ENCODE peak calls at places on chromosomes 7 and 10, in six cellular contexts. I, M, E, S, Z and N are unnamed samples.

GRCh38 chr10:98349508-98349922 is 65.5 kb downstream of the PYROXD2 start:
- DNase-seq in I (no peak), M (peak), E (peak), S (peak), Z (no peak), N (peak)

GRCh38 chr7:2726316-2727018 is 38.5 kb downstream of the AMZ1 start:
- DNase-seq in I (no peak), M (no peak), E (no peak), S (no peak), Z (no peak), N (no peak)

GRCh38 chr10:80465839-80466590 is 11.9 kb downstream of the TSPAN14 start:
- DNase-seq in I (no peak), M (peak), E (no peak), S (no peak), Z (peak), N (no peak)

GRCh38 chr7:142357953-142358520 is 100.2 kb upstream of the PRSS58 start:
- DNase-seq in I (peak), M (peak), E (peak), S (no peak), Z (no peak), N (peak)

GRCh38 chr7:149824748-149825566 is 13.2 kb upstream of the ZNF862 start:
- DNase-seq in I (no peak), M (no peak), E (peak), S (no peak), Z (no peak), N (no peak)

GRCh38 chr10:92074126-92074887 is 150.7 kb downstream of the BTAF1 start:
- DNase-seq in I (no peak), M (peak), E (no peak), S (no peak), Z (no peak), N (peak)

GRCh38 chr10:6597478-6597877 is 17.4 kb upstream of the PRKCQ start:
- DNase-seq in I (no peak), M (no peak), E (no peak), S (no peak), Z (no peak), N (no peak)

GRCh38 chr10:119207713-119208552 is 562 bp downstream of the GRK5 start:
- DNase-seq in I (peak), M (peak), E (peak), S (no peak), Z (peak), N (peak)

GRCh38 chr7:102296179-102296438 is 9.4 kb downstream of the SH2B2 start:
- DNase-seq in I (no peak), M (no peak), E (no peak), S (no peak), Z (no peak), N (no peak)

GRCh38 chr10:116757246-116757645 is 14.9 kb upstream of the HSPA12A start:
- DNase-seq in I (no peak), M (no peak), E (no peak), S (no peak), Z (no peak), N (no peak)

GRCh38 chr7:33874943-33875342 is 30.4 kb upstream of the BMPER start:
- DNase-seq in I (no peak), M (peak), E (no peak), S (peak), Z (no peak), N (peak)

GRCh38 chr7:99184468-99185225 is 23.3 kb downstream of the KPNA7 start:
- DNase-seq in I (no peak), M (no peak), E (no peak), S (no peak), Z (no peak), N (no peak)

GRCh38 chr7:45987521-45988290 is 66.6 kb upstream of the IGFBP3 start:
- DNase-seq in I (no peak), M (no peak), E (no peak), S (no peak), Z (no peak), N (no peak)

GRCh38 chr7:41323811-41324210 is 379.1 kb downstream of the INHBA start:
- DNase-seq in I (no peak), M (peak), E (no peak), S (no peak), Z (no peak), N (no peak)

GRCh38 chr7:100091411-100092181 is 2.8 kb downstream of the COPS6 start:
- DNase-seq in I (no peak), M (peak), E (peak), S (no peak), Z (no peak), N (no peak)

GRCh38 chr7:37037286-37037685 is 313.0 kb upstream of the AOAH start:
- DNase-seq in I (no peak), M (no peak), E (no peak), S (no peak), Z (no peak), N (no peak)

GRCh38 chr10:114970515-114970914 is 32.5 kb downstream of the TRUB1 start:
- DNase-seq in I (no peak), M (no peak), E (no peak), S (no peak), Z (no peak), N (no peak)

GRCh38 chr7:73834626-73835191 is 3.9 kb downstream of the CLDN4 start:
- DNase-seq in I (no peak), M (no peak), E (no peak), S (no peak), Z (no peak), N (no peak)

GRCh38 chr7:135160098-135160857 is 10.2 kb downstream of the CYREN start:
- DNase-seq in I (no peak), M (peak), E (peak), S (no peak), Z (no peak), N (no peak)

GRCh38 chr10:126135177-126135576 is 238.8 kb downstream of the FANK1 start:
- DNase-seq in I (no peak), M (peak), E (no peak), S (no peak), Z (no peak), N (peak)

GRCh38 chr10:78190051-78190450 is 156.4 kb downstream of the RPS24 start:
- DNase-seq in I (no peak), M (no peak), E (no peak), S (no peak), Z (no peak), N (no peak)